ENCODE peak calls at places on chromosomes 6 and 20, in five cellular contexts. One of them, this sample, is unnamed.

GRCh38 chr20:49583669-49584417 is 15.9 kb upstream of the PTGIS start:
- DNase-seq in SK-N-SH: no peak
- DNase-seq in GM12878: no peak
- DNase-seq in K562: peak
- DNase-seq in HepG2: peak
- DNase-seq in this sample: peak

GRCh38 chr6:125114248-125114858 is 39.2 kb upstream of the TPD52L1 start:
- DNase-seq in SK-N-SH: peak
- DNase-seq in GM12878: no peak
- DNase-seq in K562: peak
- DNase-seq in HepG2: peak
- DNase-seq in this sample: no peak

GRCh38 chr6:7730852-7731251 is 5.0 kb downstream of the BMP6 start:
- DNase-seq in SK-N-SH: no peak
- DNase-seq in GM12878: no peak
- DNase-seq in K562: no peak
- DNase-seq in HepG2: peak
- DNase-seq in this sample: no peak

GRCh38 chr6:35251949-35252348 is 7.6 kb upstream of the ZNF76 start:
- DNase-seq in SK-N-SH: no peak
- DNase-seq in GM12878: no peak
- DNase-seq in K562: no peak
- DNase-seq in HepG2: no peak
- DNase-seq in this sample: no peak

GRCh38 chr6:97394160-97394748 is 111.2 kb upstream of the MMS22L start:
- DNase-seq in SK-N-SH: peak
- DNase-seq in GM12878: peak
- DNase-seq in K562: peak
- DNase-seq in HepG2: peak
- DNase-seq in this sample: peak

GRCh38 chr6:139764498-139764986 is 390.1 kb upstream of the CITED2 start:
- DNase-seq in SK-N-SH: no peak
- DNase-seq in GM12878: peak
- DNase-seq in K562: peak
- DNase-seq in HepG2: peak
- DNase-seq in this sample: peak

GRCh38 chr6:30107756-30108155 is 5.1 kb downstream of the TRIM31 start:
- DNase-seq in SK-N-SH: no peak
- DNase-seq in GM12878: no peak
- DNase-seq in K562: no peak
- DNase-seq in HepG2: no peak
- DNase-seq in this sample: no peak

GRCh38 chr6:125215252-125215819 is 61.8 kb downstream of the TPD52L1 start:
- DNase-seq in SK-N-SH: no peak
- DNase-seq in GM12878: no peak
- DNase-seq in K562: no peak
- DNase-seq in HepG2: no peak
- DNase-seq in this sample: no peak

GRCh38 chr6:21744321-21744720 is 150.8 kb downstream of the SOX4 start:
- DNase-seq in SK-N-SH: no peak
- DNase-seq in GM12878: no peak
- DNase-seq in K562: no peak
- DNase-seq in HepG2: no peak
- DNase-seq in this sample: no peak

GRCh38 chr6:5173862-5174643 is 86.7 kb downstream of the LYRM4 start:
- DNase-seq in SK-N-SH: no peak
- DNase-seq in GM12878: peak
- DNase-seq in K562: no peak
- DNase-seq in HepG2: no peak
- DNase-seq in this sample: no peak

GRCh38 chr6:136921521-136921935 is 573 bp upstream of the SLC35D3 start:
- DNase-seq in SK-N-SH: peak
- DNase-seq in GM12878: no peak
- DNase-seq in K562: no peak
- DNase-seq in HepG2: no peak
- DNase-seq in this sample: no peak

GRCh38 chr6:107331409-107332386 is 127.7 kb downstream of the PDSS2 start:
- DNase-seq in SK-N-SH: no peak
- DNase-seq in GM12878: no peak
- DNase-seq in K562: no peak
- DNase-seq in HepG2: peak
- DNase-seq in this sample: no peak

GRCh38 chr6:137213813-137214212 is 5.4 kb downstream of the IFNGR1 start:
- DNase-seq in SK-N-SH: no peak
- DNase-seq in GM12878: no peak
- DNase-seq in K562: no peak
- DNase-seq in HepG2: no peak
- DNase-seq in this sample: no peak

GRCh38 chr6:100880149-100880900 is 804 bp downstream of the ASCC3 start:
- DNase-seq in SK-N-SH: peak
- DNase-seq in GM12878: no peak
- DNase-seq in K562: no peak
- DNase-seq in HepG2: peak
- DNase-seq in this sample: peak

GRCh38 chr6:20038805-20039204 is 173.5 kb downstream of the MBOAT1 start:
- DNase-seq in SK-N-SH: no peak
- DNase-seq in GM12878: no peak
- DNase-seq in K562: no peak
- DNase-seq in HepG2: no peak
- DNase-seq in this sample: no peak

GRCh38 chr6:31822038-31822821 is 5.3 kb upstream of the HSPA1B start:
- DNase-seq in SK-N-SH: peak
- DNase-seq in GM12878: no peak
- DNase-seq in K562: peak
- DNase-seq in HepG2: peak
- DNase-seq in this sample: peak

GRCh38 chr6:72551470-72551869 is 70.4 kb upstream of the KCNQ5 start:
- DNase-seq in SK-N-SH: no peak
- DNase-seq in GM12878: no peak
- DNase-seq in K562: no peak
- DNase-seq in HepG2: no peak
- DNase-seq in this sample: no peak

GRCh38 chr6:159941286-159942113 is 27.4 kb upstream of the IGF2R start:
- DNase-seq in SK-N-SH: peak
- DNase-seq in GM12878: peak
- DNase-seq in K562: peak
- DNase-seq in HepG2: peak
- DNase-seq in this sample: no peak

GRCh38 chr6:36505744-36506534 is 41.3 kb downstream of the STK38 start:
- DNase-seq in SK-N-SH: no peak
- DNase-seq in GM12878: no peak
- DNase-seq in K562: no peak
- DNase-seq in HepG2: no peak
- DNase-seq in this sample: no peak

GRCh38 chr6:30897882-30898281 is 10.1 kb upstream of the GTF2H4 start:
- DNase-seq in SK-N-SH: peak
- DNase-seq in GM12878: no peak
- DNase-seq in K562: no peak
- DNase-seq in HepG2: no peak
- DNase-seq in this sample: no peak

GRCh38 chr6:166056637-166057036 is 111.0 kb downstream of the TBXT start:
- DNase-seq in SK-N-SH: no peak
- DNase-seq in GM12878: no peak
- DNase-seq in K562: no peak
- DNase-seq in HepG2: no peak
- DNase-seq in this sample: no peak

GRCh38 chr6:28884423-28885148 is 39.2 kb downstream of the TRIM27 start:
- DNase-seq in SK-N-SH: peak
- DNase-seq in GM12878: no peak
- DNase-seq in K562: no peak
- DNase-seq in HepG2: peak
- DNase-seq in this sample: peak

GRCh38 chr6:3325210-3325609 is 66.5 kb downstream of the PSMG4 start:
- DNase-seq in SK-N-SH: peak
- DNase-seq in GM12878: no peak
- DNase-seq in K562: no peak
- DNase-seq in HepG2: no peak
- DNase-seq in this sample: no peak

GRCh38 chr20:48463916-48464315 is 363.9 kb downstream of the PREX1 start:
- DNase-seq in SK-N-SH: no peak
- DNase-seq in GM12878: no peak
- DNase-seq in K562: no peak
- DNase-seq in HepG2: no peak
- DNase-seq in this sample: no peak

GRCh38 chr6:2020909-2021308 is 224.5 kb downstream of the GMDS start:
- DNase-seq in SK-N-SH: no peak
- DNase-seq in GM12878: no peak
- DNase-seq in K562: no peak
- DNase-seq in HepG2: no peak
- DNase-seq in this sample: no peak

GRCh38 chr6:36197739-36198221 is 1.2 kb downstream of the BRPF3 start:
- DNase-seq in SK-N-SH: no peak
- DNase-seq in GM12878: no peak
- DNase-seq in K562: no peak
- DNase-seq in HepG2: no peak
- DNase-seq in this sample: no peak

GRCh38 chr6:33927551-33927950 is 123.7 kb upstream of the MLN start:
- DNase-seq in SK-N-SH: no peak
- DNase-seq in GM12878: no peak
- DNase-seq in K562: no peak
- DNase-seq in HepG2: no peak
- DNase-seq in this sample: no peak

GRCh38 chr20:53570446-53571276 is 23.0 kb downstream of the ZNF217 start:
- DNase-seq in SK-N-SH: no peak
- DNase-seq in GM12878: no peak
- DNase-seq in K562: no peak
- DNase-seq in HepG2: no peak
- DNase-seq in this sample: no peak

GRCh38 chr6:30067460-30068139 is 602 bp downstream of the PPP1R11 start:
- DNase-seq in SK-N-SH: peak
- DNase-seq in GM12878: no peak
- DNase-seq in K562: peak
- DNase-seq in HepG2: no peak
- DNase-seq in this sample: no peak

GRCh38 chr20:14336667-14337066 is 745 bp downstream of the FLRT3 start:
- DNase-seq in SK-N-SH: no peak
- DNase-seq in GM12878: no peak
- DNase-seq in K562: no peak
- DNase-seq in HepG2: peak
- DNase-seq in this sample: no peak

GRCh38 chr6:124964764-124965105 is 2.5 kb downstream of the RNF217 start:
- DNase-seq in SK-N-SH: no peak
- DNase-seq in GM12878: no peak
- DNase-seq in K562: no peak
- DNase-seq in HepG2: no peak
- DNase-seq in this sample: no peak

GRCh38 chr20:12110711-12111110 is 193.0 kb downstream of the BTBD3 start:
- DNase-seq in SK-N-SH: no peak
- DNase-seq in GM12878: no peak
- DNase-seq in K562: no peak
- DNase-seq in HepG2: no peak
- DNase-seq in this sample: no peak

GRCh38 chr6:32933661-32934085 is 7.2 kb downstream of the HLA-DMB start:
- DNase-seq in SK-N-SH: peak
- DNase-seq in GM12878: peak
- DNase-seq in K562: peak
- DNase-seq in HepG2: peak
- DNase-seq in this sample: peak

GRCh38 chr6:90425161-90425641 is 128.6 kb upstream of the BACH2 start:
- DNase-seq in SK-N-SH: no peak
- DNase-seq in GM12878: peak
- DNase-seq in K562: no peak
- DNase-seq in HepG2: no peak
- DNase-seq in this sample: no peak

GRCh38 chr6:77650098-77650663 is 2.7 kb upstream of the MEI4 start:
- DNase-seq in SK-N-SH: peak
- DNase-seq in GM12878: no peak
- DNase-seq in K562: peak
- DNase-seq in HepG2: no peak
- DNase-seq in this sample: no peak
- TF ChIP-seq GABPA in SK-N-SH: no peak
- TF ChIP-seq GABPA in GM12878: no peak
- TF ChIP-seq GABPA in K562: no peak
- TF ChIP-seq GABPA in HepG2: no peak
- TF ChIP-seq GABPA in this sample: no peak

GRCh38 chr6:169344651-169345050 is 91.0 kb upstream of the THBS2 start:
- DNase-seq in SK-N-SH: no peak
- DNase-seq in GM12878: no peak
- DNase-seq in K562: no peak
- DNase-seq in HepG2: no peak
- DNase-seq in this sample: no peak
- H3K27ac ChIP-seq in SK-N-SH: no peak
- H3K27ac ChIP-seq in GM12878: no peak
- H3K27ac ChIP-seq in K562: no peak
- H3K27ac ChIP-seq in HepG2: no peak
- H3K27ac ChIP-seq in this sample: no peak

DNA sequence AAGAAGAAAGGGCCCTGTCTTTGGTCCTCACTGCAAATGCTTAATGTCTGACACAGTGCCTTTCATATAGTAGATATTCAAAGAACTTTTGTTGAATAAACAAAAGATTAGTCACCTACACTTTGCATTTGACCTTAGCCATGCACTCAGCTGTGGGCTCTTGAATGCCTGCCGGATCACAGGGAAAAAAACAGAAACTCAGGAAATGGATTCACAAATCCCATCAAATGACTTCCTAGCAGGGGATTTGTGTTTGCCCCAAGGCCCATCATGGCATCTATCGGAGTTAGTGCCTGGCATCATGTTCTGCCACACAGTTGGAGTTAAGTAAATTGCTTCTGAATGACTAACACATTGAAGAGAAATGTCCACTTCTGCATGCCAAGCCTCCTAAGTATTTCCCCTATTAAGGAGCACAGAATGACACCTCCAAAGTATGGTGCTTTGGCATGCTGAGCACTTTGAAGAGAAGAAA is 72.3 kb upstream of the DST start:
- DNase-seq in SK-N-SH: peak
- DNase-seq in GM12878: no peak
- DNase-seq in K562: no peak
- DNase-seq in HepG2: peak
- DNase-seq in this sample: no peak
- TF ChIP-seq REST in SK-N-SH: no peak
- TF ChIP-seq REST in GM12878: no peak
- TF ChIP-seq REST in K562: no peak
- TF ChIP-seq REST in HepG2: no peak
- TF ChIP-seq REST in this sample: no peak

GRCh38 chr20:10404023-10404628 is 29.9 kb downstream of the MKKS start:
- DNase-seq in SK-N-SH: no peak
- DNase-seq in GM12878: no peak
- DNase-seq in K562: no peak
- DNase-seq in HepG2: no peak
- DNase-seq in this sample: peak

GRCh38 chr20:10402938-10403593 is 31.0 kb downstream of the MKKS start:
- DNase-seq in SK-N-SH: no peak
- DNase-seq in GM12878: no peak
- DNase-seq in K562: no peak
- DNase-seq in HepG2: no peak
- DNase-seq in this sample: no peak

GRCh38 chr20:10408427-10408826 is 25.6 kb downstream of the MKKS start:
- DNase-seq in SK-N-SH: no peak
- DNase-seq in GM12878: no peak
- DNase-seq in K562: no peak
- DNase-seq in HepG2: no peak
- DNase-seq in this sample: no peak

GRCh38 chr20:10404959-10405530 is 29.0 kb downstream of the MKKS start:
- DNase-seq in SK-N-SH: no peak
- DNase-seq in GM12878: no peak
- DNase-seq in K562: no peak
- DNase-seq in HepG2: no peak
- DNase-seq in this sample: no peak
- TF ChIP-seq GABPA in SK-N-SH: no peak
- TF ChIP-seq GABPA in GM12878: no peak
- TF ChIP-seq GABPA in K562: no peak
- TF ChIP-seq GABPA in HepG2: no peak
- TF ChIP-seq GABPA in this sample: no peak